ENCODE peak calls at places on chromosome 19, in four cellular contexts. N, J, I and U are unnamed samples. For H3K4me1, the result is how much of the 10 kb centered on the place peaks cover.

GRCh38 chr19:6773323-6773931 is 919 bp downstream of the VAV1 start:
- DNase-seq in N (no peak), J (peak), I (no peak), U (peak)

GRCh38 chr19:45276284-45276687 is 25.2 kb downstream of the MARK4 start:
- DNase-seq in N (no peak), J (no peak), I (peak), U (no peak)

GRCh38 chr19:45420871-45421270 is 2.8 kb downstream of the ERCC1 start:
- DNase-seq in N (no peak), J (no peak), I (no peak), U (no peak)

GRCh38 chr19:54489341-54489740 is 13.3 kb upstream of the LAIR2 start:
- DNase-seq in N (no peak), J (no peak), I (no peak), U (no peak)

GRCh38 chr19:51321799-51322198 is 10.4 kb downstream of the IGLON5 start:
- DNase-seq in N (no peak), J (no peak), I (no peak), U (no peak)

GRCh38 chr19:5397804-5398692 is 57.2 kb upstream of the ZNRF4 start:
- DNase-seq in N (no peak), J (no peak), I (peak), U (no peak)

GRCh38 chr19:29831041-29831548 is 19.3 kb downstream of the CCNE1 start:
- DNase-seq in N (no peak), J (peak), I (no peak), U (peak)

GRCh38 chr19:34135033-34135370 is 37.3 kb upstream of the LSM14A start:
- DNase-seq in N (no peak), J (no peak), I (no peak), U (no peak)

GRCh38 chr19:48190288-48191284 is 20.1 kb downstream of the ZSWIM9 start:
- DNase-seq in N (no peak), J (peak), I (peak), U (peak)

GRCh38 chr19:49119411-49120324 is at the start of gene PPFIA3:
- DNase-seq in N (no peak), J (peak), I (peak), U (no peak)

GRCh38 chr19:38803543-38803942 is 9.2 kb downstream of the LGALS4 start:
- DNase-seq in N (no peak), J (no peak), I (no peak), U (no peak)

GRCh38 chr19:38404858-38405257 is 2.0 kb downstream of the FAM98C start:
- DNase-seq in N (no peak), J (no peak), I (no peak), U (no peak)

GRCh38 chr19:35995655-35995993 is 636 bp downstream of the SDHAF1 start:
- DNase-seq in N (no peak), J (no peak), I (peak), U (peak)

GRCh38 chr19:6611441-6611852 is 20.5 kb upstream of the CD70 start:
- DNase-seq in N (no peak), J (no peak), I (no peak), U (no peak)

GRCh38 chr19:35155441-35155840 is 906 bp downstream of the FXYD5 start:
- DNase-seq in N (no peak), J (no peak), I (no peak), U (no peak)

DNA sequence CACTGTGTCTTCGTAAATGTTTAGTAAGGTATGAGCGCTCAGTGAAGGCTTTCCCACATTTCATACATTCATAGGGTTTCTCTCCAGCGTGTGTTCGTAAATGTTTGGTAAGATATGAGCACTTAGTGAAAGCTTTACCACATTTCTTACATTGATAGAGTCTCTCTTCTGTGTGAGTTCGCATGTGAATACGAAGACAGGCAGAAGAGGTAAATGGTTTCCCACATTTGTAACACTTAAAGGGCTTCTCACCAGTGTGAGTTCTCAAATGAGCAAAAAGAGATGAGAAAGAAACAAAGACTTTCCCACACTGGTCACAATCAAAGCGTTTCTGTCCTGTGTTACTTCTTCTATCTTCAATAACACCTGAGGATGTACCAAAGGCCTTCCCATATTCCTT is 31.3 kb downstream of the ZNF560 start:
- DNase-seq in N (no peak), J (no peak), I (no peak), U (no peak)
- H3K4me3 ChIP-seq in N (no peak), J (no peak), I (no peak), U (no peak)

DNA sequence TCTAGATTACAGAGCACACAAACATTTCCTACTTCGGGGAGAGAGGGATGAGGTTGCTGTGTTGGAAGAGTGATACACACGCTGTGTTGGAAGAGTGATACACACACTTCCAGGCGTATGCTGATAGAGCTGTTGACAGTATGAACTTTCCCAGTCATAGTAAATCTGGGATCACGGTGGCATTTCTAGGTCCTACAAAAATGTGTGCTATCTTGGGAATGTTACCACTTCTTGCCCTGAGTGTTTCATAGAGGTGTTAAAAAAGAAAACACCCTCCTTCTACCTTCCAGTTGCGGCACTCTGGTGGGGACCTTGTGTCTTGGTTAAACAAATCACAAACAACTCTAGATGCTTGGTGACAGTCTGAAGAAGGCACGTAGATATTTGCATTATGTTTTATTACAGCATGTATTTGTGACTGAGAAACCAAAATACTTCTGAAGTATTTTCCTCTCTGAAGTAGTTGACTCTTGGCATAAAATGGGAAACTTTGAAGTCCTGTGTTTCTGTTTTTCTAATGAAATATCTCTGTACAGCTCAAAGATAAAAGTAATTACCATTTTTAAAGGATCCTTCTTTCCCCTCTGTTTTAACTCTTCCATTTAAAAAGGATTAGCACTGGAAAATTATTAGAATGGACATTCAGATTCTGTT is 52.5 kb downstream of the ARHGAP35 start:
- DNase-seq in N (no peak), J (no peak), I (peak), U (no peak)
- H3K27ac ChIP-seq in N (no peak), J (no peak), I (peak), U (no peak)

GRCh38 chr19:7912697-7913564 is 1.7 kb upstream of the TGFBR3L start:
- DNase-seq in N (no peak), J (no peak), I (no peak), U (no peak)

GRCh38 chr19:7911509-7912143 is 3.0 kb upstream of the TGFBR3L start:
- DNase-seq in N (no peak), J (no peak), I (no peak), U (no peak)

GRCh38 chr19:7910321-7911161 is 4.1 kb upstream of the TGFBR3L start:
- DNase-seq in N (no peak), J (no peak), I (no peak), U (no peak)

GRCh38 chr19:7913652-7914051 is 978 bp upstream of the TGFBR3L start:
- DNase-seq in N (no peak), J (no peak), I (no peak), U (no peak)

GRCh38 chr19:7912144-7912696 is 2.4 kb upstream of the TGFBR3L start:
- DNase-seq in N (no peak), J (no peak), I (no peak), U (no peak)
- H3K4me1 ChIP-seq in N (under half), J (under half), I (under half), U (under half)

GRCh38 chr19:12668346-12668745 is 1.7 kb downstream of the WDR83 start:
- DNase-seq in N (no peak), J (no peak), I (no peak), U (no peak)

GRCh38 chr19:12667903-12668302 is 1.3 kb downstream of the WDR83 start:
- DNase-seq in N (no peak), J (no peak), I (no peak), U (no peak)

GRCh38 chr19:12670159-12670928 is 3.7 kb downstream of the WDR83 start:
- DNase-seq in N (no peak), J (no peak), I (no peak), U (no peak)

GRCh38 chr19:12669272-12670158 is 2.9 kb downstream of the WDR83 start:
- DNase-seq in N (no peak), J (peak), I (peak), U (peak)

GRCh38 chr19:12668937-12669271 is 2.3 kb downstream of the WDR83 start:
- DNase-seq in N (no peak), J (peak), I (peak), U (peak)
- H3K4me3 ChIP-seq in N (peak), J (peak), I (peak), U (peak)

DNA sequence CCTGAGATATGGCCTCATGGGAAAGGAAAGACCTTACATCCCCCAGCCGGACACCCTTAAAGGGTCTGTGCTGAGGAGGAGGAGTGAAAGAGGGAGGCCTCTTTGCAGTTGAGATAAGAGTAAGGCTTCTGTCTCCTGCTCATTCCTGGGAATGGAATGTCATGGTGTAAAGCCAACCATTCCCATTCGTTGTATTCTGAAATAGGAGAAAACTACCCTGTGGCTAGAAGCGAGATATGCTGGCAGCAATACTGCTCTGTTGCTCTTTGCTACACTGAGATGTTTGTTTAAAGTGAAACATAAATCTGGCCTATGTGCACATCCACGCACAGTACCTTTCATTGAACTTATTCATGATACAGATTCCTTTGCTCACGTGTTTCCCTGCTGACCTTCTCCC is 783 bp upstream of the ZNF587B start:
- DNase-seq in N (no peak), J (no peak), I (peak), U (no peak)
- H3K27ac ChIP-seq in N (no peak), J (no peak), I (peak), U (no peak)

DNA sequence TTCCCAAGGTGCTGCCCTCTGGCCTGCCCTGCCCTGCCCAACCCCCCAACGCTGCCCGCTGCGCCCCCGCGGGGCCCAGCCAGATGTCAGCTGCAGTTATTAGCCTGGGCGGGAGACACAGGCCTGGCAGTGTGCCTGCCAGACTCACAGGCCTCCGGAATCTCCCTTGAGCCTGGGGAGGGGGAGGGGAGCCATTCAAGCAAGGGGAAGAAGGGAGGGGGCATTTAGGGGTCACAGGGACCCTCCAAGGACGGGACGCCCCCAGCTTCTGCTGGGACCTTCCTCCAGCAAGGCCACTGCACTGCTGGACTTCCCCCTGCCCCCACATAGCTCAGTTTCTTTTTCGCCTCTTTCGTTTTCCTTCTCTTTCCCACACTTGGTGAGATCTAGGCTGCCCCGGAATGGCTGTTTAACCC is 2.6 kb upstream of the JUNB start:
- DNase-seq in N (no peak), J (peak), I (peak), U (no peak)
- H3K4me1 ChIP-seq in N (half or more), J (half or more), I (under half), U (under half)

DNA sequence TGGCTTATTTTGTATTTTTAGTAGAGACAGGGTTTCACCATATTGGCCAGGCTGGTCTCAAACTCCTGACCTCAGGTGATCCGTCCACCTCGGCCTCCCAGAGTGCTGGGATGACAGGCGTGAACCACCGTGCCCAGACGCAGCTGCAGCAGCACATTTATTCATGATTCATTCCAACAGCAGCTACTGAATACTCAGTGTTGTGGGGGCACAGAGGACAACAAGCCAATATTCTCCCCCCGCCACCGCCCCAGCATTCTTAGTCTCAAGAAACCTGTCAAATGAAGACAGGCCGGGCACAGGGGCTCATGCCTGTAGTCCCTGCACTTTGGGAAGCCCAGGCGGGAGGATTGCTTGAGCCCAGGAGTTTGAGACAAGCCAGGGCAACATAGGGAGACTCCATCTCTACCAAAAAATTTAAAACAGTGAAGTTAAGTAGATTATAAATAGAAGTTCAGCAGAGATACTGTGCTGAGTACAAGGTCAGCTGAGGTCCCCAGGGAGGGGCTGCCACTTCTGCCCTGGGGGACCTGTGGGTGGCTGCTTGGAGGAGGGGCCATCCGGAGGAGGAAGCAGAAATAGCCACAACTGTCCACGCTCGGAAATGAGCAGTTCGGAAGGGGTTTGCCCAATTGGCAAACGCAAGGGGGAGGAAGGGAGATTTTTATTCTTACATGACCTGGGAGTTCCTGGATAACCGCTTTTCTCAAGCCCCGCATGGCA is 4.3 kb downstream of the DOT1L start:
- DNase-seq in N (peak), J (no peak), I (peak), U (no peak)
- H3K4me3 ChIP-seq in N (no peak), J (no peak), I (no peak), U (no peak)

GRCh38 chr19:18160792-18161690 is 8.1 kb downstream of the PIK3R2 start:
- DNase-seq in N (no peak), J (peak), I (peak), U (peak)

GRCh38 chr19:18159810-18160209 is 6.8 kb downstream of the PIK3R2 start:
- DNase-seq in N (no peak), J (no peak), I (no peak), U (no peak)

GRCh38 chr19:18158471-18158870 is 5.5 kb downstream of the PIK3R2 start:
- DNase-seq in N (no peak), J (no peak), I (no peak), U (no peak)

GRCh38 chr19:18161691-18162039 is 8.7 kb downstream of the PIK3R2 start:
- DNase-seq in N (no peak), J (no peak), I (no peak), U (no peak)

GRCh38 chr19:18160441-18160791 is 7.5 kb downstream of the PIK3R2 start:
- DNase-seq in N (no peak), J (no peak), I (no peak), U (no peak)
- H3K27ac ChIP-seq in N (peak), J (peak), I (no peak), U (peak)

GRCh38 chr19:19292607-19293006 is 19.5 kb upstream of the TM6SF2 start:
- DNase-seq in N (no peak), J (no peak), I (no peak), U (no peak)

GRCh38 chr19:19300613-19301012 is 19.7 kb downstream of the SUGP1 start:
- DNase-seq in N (no peak), J (no peak), I (no peak), U (no peak)

GRCh38 chr19:19297759-19298158 is 22.6 kb downstream of the SUGP1 start:
- DNase-seq in N (no peak), J (no peak), I (no peak), U (no peak)

GRCh38 chr19:19296953-19297689 is 23.2 kb downstream of the SUGP1 start:
- DNase-seq in N (no peak), J (no peak), I (no peak), U (no peak)

GRCh38 chr19:19294914-19295313 is 21.8 kb upstream of the TM6SF2 start:
- DNase-seq in N (no peak), J (no peak), I (no peak), U (no peak)
- H3K4me1 ChIP-seq in N (under half), J (under half), I (under half), U (under half)

DNA sequence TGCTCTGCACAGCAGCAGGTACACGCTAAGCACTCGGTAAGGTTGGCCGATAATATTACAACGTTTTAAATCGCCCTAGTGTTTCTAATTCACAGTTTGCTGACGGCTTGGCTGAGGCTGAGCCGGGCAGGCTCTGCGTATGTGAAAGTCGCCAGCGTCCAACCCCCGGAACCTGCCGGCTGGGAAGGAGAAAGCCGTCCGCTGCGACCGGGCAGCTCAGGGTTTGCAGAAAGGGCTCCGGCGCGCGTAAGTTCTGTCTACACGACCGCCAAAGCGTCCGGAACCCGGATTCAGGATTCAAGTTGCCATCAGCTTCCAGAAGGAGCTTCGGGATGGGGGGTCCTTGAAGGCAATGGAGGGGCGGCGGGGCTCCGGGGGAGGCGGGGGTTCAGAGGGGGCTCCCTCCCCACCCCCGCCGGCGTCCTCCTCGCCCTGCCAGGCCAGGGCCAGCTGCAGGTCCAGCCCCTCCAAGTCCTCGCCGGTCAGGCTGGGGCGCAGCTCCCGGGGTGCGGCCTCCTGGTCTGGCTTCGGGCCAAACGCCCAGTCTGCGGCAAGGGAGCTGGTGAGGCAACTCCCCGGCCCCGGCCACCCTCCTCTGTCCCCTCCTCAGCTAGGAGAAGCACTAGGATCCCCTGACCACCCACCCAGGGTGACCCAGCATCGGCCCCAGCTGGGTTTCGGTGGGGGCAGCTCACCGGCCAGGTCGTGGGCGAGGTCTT is 575 bp downstream of the SMIM44 start:
- DNase-seq in N (no peak), J (no peak), I (no peak), U (no peak)
- H3K4me3 ChIP-seq in N (no peak), J (no peak), I (no peak), U (no peak)